ENCODE peak calls at places on chromosomes 4 and X, in seven cellular contexts. One of them, this sample, is unnamed. For H3K4me1, the result is how much of the 10 kb centered on the place peaks cover.

GRCh38 chrX:151700581-151700980 is 5.3 kb downstream of the PRRG3 start:
- DNase-seq in H1: no peak
- DNase-seq in SK-N-SH: no peak
- DNase-seq in K562: no peak
- DNase-seq in HCT116: no peak
- DNase-seq in HepG2: no peak
- DNase-seq in GM12878: no peak
- DNase-seq in this sample: no peak

GRCh38 chrX:139192386-139192961 is 338.1 kb upstream of the F9 start:
- DNase-seq in H1: no peak
- DNase-seq in SK-N-SH: no peak
- DNase-seq in K562: no peak
- DNase-seq in HCT116: no peak
- DNase-seq in HepG2: no peak
- DNase-seq in GM12878: no peak
- DNase-seq in this sample: no peak

GRCh38 chr4:85681194-85681803 is 206.3 kb downstream of the ARHGAP24 start:
- DNase-seq in H1: no peak
- DNase-seq in SK-N-SH: no peak
- DNase-seq in K562: no peak
- DNase-seq in HCT116: no peak
- DNase-seq in HepG2: no peak
- DNase-seq in GM12878: no peak
- DNase-seq in this sample: peak

GRCh38 chr4:78061939-78062603 is 4.9 kb downstream of the FRAS1 start:
- DNase-seq in H1: no peak
- DNase-seq in SK-N-SH: no peak
- DNase-seq in K562: no peak
- DNase-seq in HCT116: no peak
- DNase-seq in HepG2: no peak
- DNase-seq in GM12878: no peak
- DNase-seq in this sample: no peak

GRCh38 chr4:1981251-1982055 is 27.3 kb downstream of the NELFA start:
- DNase-seq in H1: no peak
- DNase-seq in SK-N-SH: peak
- DNase-seq in K562: peak
- DNase-seq in HCT116: peak
- DNase-seq in HepG2: no peak
- DNase-seq in GM12878: no peak
- DNase-seq in this sample: no peak

GRCh38 chr4:73704314-73705055 is 35.9 kb upstream of the CXCL8 start:
- DNase-seq in H1: no peak
- DNase-seq in SK-N-SH: no peak
- DNase-seq in K562: peak
- DNase-seq in HCT116: peak
- DNase-seq in HepG2: peak
- DNase-seq in GM12878: no peak
- DNase-seq in this sample: peak

GRCh38 chr4:6999172-7000086 is 43.7 kb upstream of the TADA2B start:
- DNase-seq in H1: no peak
- DNase-seq in SK-N-SH: no peak
- DNase-seq in K562: peak
- DNase-seq in HCT116: peak
- DNase-seq in HepG2: no peak
- DNase-seq in GM12878: no peak
- DNase-seq in this sample: no peak

GRCh38 chrX:42079968-42080367 is 156.6 kb upstream of the CASK start:
- DNase-seq in H1: no peak
- DNase-seq in SK-N-SH: no peak
- DNase-seq in K562: no peak
- DNase-seq in HCT116: no peak
- DNase-seq in HepG2: no peak
- DNase-seq in GM12878: no peak
- DNase-seq in this sample: no peak

GRCh38 chr4:14233126-14233525 is 605.6 kb upstream of the BOD1L1 start:
- DNase-seq in H1: no peak
- DNase-seq in SK-N-SH: no peak
- DNase-seq in K562: no peak
- DNase-seq in HCT116: no peak
- DNase-seq in HepG2: no peak
- DNase-seq in GM12878: no peak
- DNase-seq in this sample: no peak

GRCh38 chrX:111095974-111096870 is at the start of gene PAK3:
- DNase-seq in H1: no peak
- DNase-seq in SK-N-SH: peak
- DNase-seq in K562: no peak
- DNase-seq in HCT116: no peak
- DNase-seq in HepG2: no peak
- DNase-seq in GM12878: no peak
- DNase-seq in this sample: no peak

GRCh38 chrX:28324306-28324705 is 262.9 kb upstream of the IL1RAPL1 start:
- DNase-seq in H1: no peak
- DNase-seq in SK-N-SH: no peak
- DNase-seq in K562: no peak
- DNase-seq in HCT116: no peak
- DNase-seq in HepG2: no peak
- DNase-seq in GM12878: no peak
- DNase-seq in this sample: no peak

GRCh38 chr4:177607111-177607573 is 164.9 kb upstream of the AGA start:
- DNase-seq in H1: no peak
- DNase-seq in SK-N-SH: no peak
- DNase-seq in K562: no peak
- DNase-seq in HCT116: no peak
- DNase-seq in HepG2: no peak
- DNase-seq in GM12878: no peak
- DNase-seq in this sample: no peak

GRCh38 chr4:140816806-140817205 is 60.6 kb upstream of the TBC1D9 start:
- DNase-seq in H1: no peak
- DNase-seq in SK-N-SH: no peak
- DNase-seq in K562: no peak
- DNase-seq in HCT116: no peak
- DNase-seq in HepG2: no peak
- DNase-seq in GM12878: no peak
- DNase-seq in this sample: no peak

GRCh38 chrX:58025979-58026378 is 115.7 kb upstream of the ZXDA start:
- DNase-seq in H1: no peak
- DNase-seq in SK-N-SH: peak
- DNase-seq in K562: peak
- DNase-seq in HCT116: peak
- DNase-seq in HepG2: peak
- DNase-seq in GM12878: no peak
- DNase-seq in this sample: peak

GRCh38 chrX:101803451-101803850 is 128.4 kb downstream of the ZMAT1 start:
- DNase-seq in H1: no peak
- DNase-seq in SK-N-SH: no peak
- DNase-seq in K562: no peak
- DNase-seq in HCT116: no peak
- DNase-seq in HepG2: no peak
- DNase-seq in GM12878: no peak
- DNase-seq in this sample: no peak

GRCh38 chr4:25792200-25792791 is 70.5 kb downstream of the SEL1L3 start:
- DNase-seq in H1: no peak
- DNase-seq in SK-N-SH: peak
- DNase-seq in K562: peak
- DNase-seq in HCT116: peak
- DNase-seq in HepG2: peak
- DNase-seq in GM12878: no peak
- DNase-seq in this sample: no peak

GRCh38 chrX:150844016-150844415 is 54.5 kb downstream of the CD99L2 start:
- DNase-seq in H1: no peak
- DNase-seq in SK-N-SH: no peak
- DNase-seq in K562: no peak
- DNase-seq in HCT116: no peak
- DNase-seq in HepG2: no peak
- DNase-seq in GM12878: no peak
- DNase-seq in this sample: no peak

GRCh38 chr4:42412251-42412650 is 15.0 kb downstream of the SHISA3 start:
- DNase-seq in H1: no peak
- DNase-seq in SK-N-SH: no peak
- DNase-seq in K562: no peak
- DNase-seq in HCT116: no peak
- DNase-seq in HepG2: no peak
- DNase-seq in GM12878: no peak
- DNase-seq in this sample: no peak

GRCh38 chrX:135740683-135741149 is 27.3 kb downstream of the CT45A3 start:
- DNase-seq in H1: no peak
- DNase-seq in SK-N-SH: peak
- DNase-seq in K562: peak
- DNase-seq in HCT116: peak
- DNase-seq in HepG2: peak
- DNase-seq in GM12878: no peak
- DNase-seq in this sample: no peak

GRCh38 chrX:81390244-81390643 is 188.3 kb downstream of the SH3BGRL start:
- DNase-seq in H1: no peak
- DNase-seq in SK-N-SH: no peak
- DNase-seq in K562: no peak
- DNase-seq in HCT116: no peak
- DNase-seq in HepG2: no peak
- DNase-seq in GM12878: peak
- DNase-seq in this sample: no peak

DNA sequence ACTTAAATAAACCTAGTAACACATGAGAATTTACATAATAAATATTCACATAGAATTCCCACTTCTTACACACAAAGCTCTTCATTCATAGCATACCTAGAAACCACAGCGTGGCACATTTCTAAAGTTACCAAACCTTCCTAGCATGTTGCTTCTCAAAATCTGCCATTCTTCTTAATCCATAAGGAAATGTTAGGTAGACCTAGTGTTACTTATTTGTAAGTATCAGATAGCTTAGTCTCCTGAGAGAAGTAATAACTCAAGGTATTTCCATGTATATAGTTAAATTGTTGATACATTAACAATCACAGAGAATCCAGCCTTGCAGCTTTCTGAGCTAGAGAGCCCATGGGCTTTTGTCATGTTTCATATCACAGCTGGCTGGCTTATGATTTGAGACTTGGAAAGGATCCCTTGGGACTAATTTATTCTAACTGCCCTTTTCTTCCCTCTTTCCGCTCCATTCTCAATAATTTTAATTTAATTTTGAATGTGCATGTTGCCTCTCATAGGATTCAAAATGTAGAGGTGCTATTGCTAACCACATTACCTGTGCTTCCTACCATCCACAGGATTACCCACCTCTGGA is 17.6 kb downstream of the SH3RF1 start:
- DNase-seq in H1: no peak
- DNase-seq in SK-N-SH: no peak
- DNase-seq in K562: no peak
- DNase-seq in HCT116: no peak
- DNase-seq in HepG2: no peak
- DNase-seq in GM12878: no peak
- DNase-seq in this sample: no peak
- H3K4me1 ChIP-seq in H1: under half
- H3K4me1 ChIP-seq in SK-N-SH: half or more
- H3K4me1 ChIP-seq in K562: under half
- H3K4me1 ChIP-seq in HCT116: half or more
- H3K4me1 ChIP-seq in HepG2: half or more
- H3K4me1 ChIP-seq in GM12878: under half
- H3K4me1 ChIP-seq in this sample: half or more

DNA sequence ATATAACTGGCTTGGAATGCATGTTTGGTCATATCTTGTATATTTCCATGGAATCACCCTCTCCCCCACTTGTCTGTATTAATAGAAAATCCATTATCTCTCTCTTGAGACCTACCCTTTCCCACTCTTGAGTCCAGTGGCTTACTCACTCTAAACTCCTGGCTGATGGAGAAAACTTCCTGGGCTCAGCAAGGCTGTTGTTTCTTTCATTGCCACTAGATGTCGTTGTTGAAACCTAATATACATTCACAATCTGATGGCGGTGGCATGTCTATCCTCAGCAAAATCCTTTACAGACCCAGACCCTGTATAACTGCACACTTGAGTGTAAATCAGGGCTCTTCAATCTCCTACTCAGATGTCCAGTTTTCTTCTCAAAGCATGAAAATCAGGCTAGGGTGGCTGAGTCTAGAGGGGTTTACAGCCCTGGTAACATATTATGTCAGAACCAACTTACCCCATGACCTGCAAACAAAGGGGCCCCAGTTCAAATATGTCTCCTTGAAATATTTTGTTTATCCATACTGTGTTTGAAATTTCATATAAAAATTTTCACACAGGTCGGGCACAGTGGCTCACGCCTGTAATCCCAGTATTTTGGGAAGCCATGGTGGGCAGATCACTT is 70.0 kb upstream of the FAM241A start:
- DNase-seq in H1: no peak
- DNase-seq in SK-N-SH: peak
- DNase-seq in K562: peak
- DNase-seq in HCT116: peak
- DNase-seq in HepG2: peak
- DNase-seq in GM12878: no peak
- DNase-seq in this sample: peak
- TF ChIP-seq SIN3A in H1: no peak
- TF ChIP-seq SIN3A in SK-N-SH: no peak
- TF ChIP-seq SIN3A in K562: no peak
- TF ChIP-seq SIN3A in HCT116: no peak
- TF ChIP-seq SIN3A in HepG2: no peak
- TF ChIP-seq SIN3A in GM12878: no peak
- TF ChIP-seq SIN3A in this sample: no peak

GRCh38 chrX:2587146-2587545 is 86.4 kb upstream of the DHRSX start:
- DNase-seq in H1: no peak
- DNase-seq in SK-N-SH: no peak
- DNase-seq in K562: no peak
- DNase-seq in HCT116: no peak
- DNase-seq in HepG2: no peak
- DNase-seq in GM12878: no peak
- DNase-seq in this sample: no peak
- H3K4me1 ChIP-seq in H1: under half
- H3K4me1 ChIP-seq in SK-N-SH: under half
- H3K4me1 ChIP-seq in K562: under half
- H3K4me1 ChIP-seq in HCT116: under half
- H3K4me1 ChIP-seq in HepG2: under half
- H3K4me1 ChIP-seq in GM12878: under half
- H3K4me1 ChIP-seq in this sample: under half

GRCh38 chrX:68113837-68114572 is 319.3 kb downstream of the OPHN1 start:
- DNase-seq in H1: no peak
- DNase-seq in SK-N-SH: no peak
- DNase-seq in K562: no peak
- DNase-seq in HCT116: no peak
- DNase-seq in HepG2: no peak
- DNase-seq in GM12878: no peak
- DNase-seq in this sample: no peak

GRCh38 chrX:68109162-68109561 is 324.1 kb downstream of the OPHN1 start:
- DNase-seq in H1: no peak
- DNase-seq in SK-N-SH: no peak
- DNase-seq in K562: no peak
- DNase-seq in HCT116: no peak
- DNase-seq in HepG2: no peak
- DNase-seq in GM12878: no peak
- DNase-seq in this sample: no peak

GRCh38 chrX:68114573-68115199 is 318.6 kb downstream of the OPHN1 start:
- DNase-seq in H1: no peak
- DNase-seq in SK-N-SH: no peak
- DNase-seq in K562: no peak
- DNase-seq in HCT116: no peak
- DNase-seq in HepG2: no peak
- DNase-seq in GM12878: no peak
- DNase-seq in this sample: no peak

DNA sequence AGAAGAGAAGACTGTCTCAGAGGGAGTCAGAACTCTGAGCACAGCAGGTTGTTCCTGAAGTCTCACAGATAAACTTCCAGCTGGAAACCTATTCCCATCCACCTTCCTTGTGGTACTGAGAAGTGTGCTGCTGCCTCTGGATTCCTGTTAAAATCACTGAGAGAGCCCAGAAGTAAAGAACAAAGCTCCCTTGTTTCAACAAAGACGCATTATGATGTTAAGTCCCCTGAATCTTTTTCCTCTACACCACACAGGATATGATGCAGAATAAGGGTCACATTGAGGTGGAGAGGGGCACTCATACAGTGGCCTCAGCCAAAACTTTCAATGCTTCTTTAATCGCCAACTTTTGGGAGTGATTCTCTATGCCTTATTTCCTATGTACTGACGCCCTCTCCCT is 321.0 kb downstream of the OPHN1 start:
- DNase-seq in H1: no peak
- DNase-seq in SK-N-SH: no peak
- DNase-seq in K562: no peak
- DNase-seq in HCT116: no peak
- DNase-seq in HepG2: no peak
- DNase-seq in GM12878: no peak
- DNase-seq in this sample: no peak
- TF ChIP-seq SIN3A in H1: no peak
- TF ChIP-seq SIN3A in SK-N-SH: no peak
- TF ChIP-seq SIN3A in K562: no peak
- TF ChIP-seq SIN3A in HCT116: no peak
- TF ChIP-seq SIN3A in HepG2: no peak
- TF ChIP-seq SIN3A in GM12878: no peak
- TF ChIP-seq SIN3A in this sample: no peak

This sample was measured in Panc1.